ENCODE peak calls at places on chromosomes 4 and X, in four cellular contexts. One of them, this sample, is unnamed.

GRCh38 chr4:52102587-52102986 is 51.5 kb downstream of the SPATA18 start:
- DNase-seq in GM12878: no peak
- DNase-seq in K562: no peak
- DNase-seq in HepG2: no peak
- DNase-seq in this sample: no peak

GRCh38 chrX:129980043-129980442 is 2.4 kb upstream of the BCORL1 start:
- DNase-seq in GM12878: no peak
- DNase-seq in K562: no peak
- DNase-seq in HepG2: no peak
- DNase-seq in this sample: no peak

GRCh38 chr4:65943076-65943475 is 272.8 kb upstream of the EPHA5 start:
- DNase-seq in GM12878: no peak
- DNase-seq in K562: no peak
- DNase-seq in HepG2: peak; percentile 63
- DNase-seq in this sample: peak; percentile 44

GRCh38 chrX:109843963-109844751 is 111.1 kb upstream of the ACSL4 start:
- DNase-seq in GM12878: no peak
- DNase-seq in K562: no peak
- DNase-seq in HepG2: no peak
- DNase-seq in this sample: no peak

GRCh38 chrX:26414534-26414933 is 198.6 kb downstream of the MAGEB5 start:
- DNase-seq in GM12878: no peak
- DNase-seq in K562: no peak
- DNase-seq in HepG2: no peak
- DNase-seq in this sample: no peak

GRCh38 chr4:39062499-39062898 is 467 bp downstream of the KLHL5 start:
- DNase-seq in GM12878: no peak
- DNase-seq in K562: no peak
- DNase-seq in HepG2: no peak
- DNase-seq in this sample: no peak

GRCh38 chr4:53185853-53186590 is 179.8 kb downstream of the SCFD2 start:
- DNase-seq in GM12878: no peak
- DNase-seq in K562: no peak
- DNase-seq in HepG2: no peak
- DNase-seq in this sample: no peak

GRCh38 chr4:126738926-126739325 is 893.8 kb upstream of the INTU start:
- DNase-seq in GM12878: no peak
- DNase-seq in K562: no peak
- DNase-seq in HepG2: no peak
- DNase-seq in this sample: no peak

GRCh38 chr4:31714238-31714637 is 994.1 kb downstream of the PCDH7 start:
- DNase-seq in GM12878: no peak
- DNase-seq in K562: no peak
- DNase-seq in HepG2: no peak
- DNase-seq in this sample: no peak

GRCh38 chr4:107243141-107243779 is 207.1 kb upstream of the DKK2 start:
- DNase-seq in GM12878: no peak
- DNase-seq in K562: no peak
- DNase-seq in HepG2: no peak
- DNase-seq in this sample: no peak

GRCh38 chr4:121454251-121454979 is 73.6 kb upstream of the QRFPR start:
- DNase-seq in GM12878: no peak
- DNase-seq in K562: no peak
- DNase-seq in HepG2: no peak
- DNase-seq in this sample: no peak

GRCh38 chr4:56649445-56650258 is 31.4 kb downstream of the HOPX start:
- DNase-seq in GM12878: no peak
- DNase-seq in K562: no peak
- DNase-seq in HepG2: no peak
- DNase-seq in this sample: no peak

GRCh38 chr4:86500527-86500926 is 93.6 kb upstream of the PTPN13 start:
- DNase-seq in GM12878: no peak
- DNase-seq in K562: no peak
- DNase-seq in HepG2: no peak
- DNase-seq in this sample: no peak

GRCh38 chr4:41545238-41545637 is 7.3 kb downstream of the LIMCH1 start:
- DNase-seq in GM12878: no peak
- DNase-seq in K562: no peak
- DNase-seq in HepG2: no peak
- DNase-seq in this sample: no peak

GRCh38 chrX:41684940-41685339 is 3.8 kb upstream of the GPR34 start:
- DNase-seq in GM12878: no peak
- DNase-seq in K562: no peak
- DNase-seq in HepG2: no peak
- DNase-seq in this sample: no peak

GRCh38 chrX:107718156-107718621 is 57.4 kb downstream of the TSC22D3 start:
- DNase-seq in GM12878: no peak
- DNase-seq in K562: peak; percentile 68
- DNase-seq in HepG2: peak; percentile 44
- DNase-seq in this sample: peak; percentile 71

GRCh38 chrX:56233100-56233499 is 944 bp downstream of the KLF8 start:
- DNase-seq in GM12878: no peak
- DNase-seq in K562: no peak
- DNase-seq in HepG2: no peak
- DNase-seq in this sample: no peak

GRCh38 chrX:56232221-56233082 is at the start of gene KLF8:
- DNase-seq in GM12878: no peak
- DNase-seq in K562: peak; percentile 35
- DNase-seq in HepG2: no peak
- DNase-seq in this sample: peak; percentile 56

GRCh38 chrX:56231706-56232105 is 450 bp upstream of the KLF8 start:
- DNase-seq in GM12878: no peak
- DNase-seq in K562: no peak
- DNase-seq in HepG2: no peak
- DNase-seq in this sample: no peak

GRCh38 chrX:56228914-56229313 is 3.2 kb upstream of the KLF8 start:
- DNase-seq in GM12878: no peak
- DNase-seq in K562: no peak
- DNase-seq in HepG2: no peak
- DNase-seq in this sample: no peak

GRCh38 chrX:56233682-56234081 is 1.5 kb downstream of the KLF8 start:
- DNase-seq in GM12878: peak; percentile 60
- DNase-seq in K562: no peak
- DNase-seq in HepG2: no peak
- DNase-seq in this sample: peak; percentile 38
- TF ChIP-seq KDM1A in GM12878: no peak
- TF ChIP-seq KDM1A in K562: no peak
- TF ChIP-seq KDM1A in HepG2: no peak
- TF ChIP-seq KDM1A in this sample: no peak

DNA sequence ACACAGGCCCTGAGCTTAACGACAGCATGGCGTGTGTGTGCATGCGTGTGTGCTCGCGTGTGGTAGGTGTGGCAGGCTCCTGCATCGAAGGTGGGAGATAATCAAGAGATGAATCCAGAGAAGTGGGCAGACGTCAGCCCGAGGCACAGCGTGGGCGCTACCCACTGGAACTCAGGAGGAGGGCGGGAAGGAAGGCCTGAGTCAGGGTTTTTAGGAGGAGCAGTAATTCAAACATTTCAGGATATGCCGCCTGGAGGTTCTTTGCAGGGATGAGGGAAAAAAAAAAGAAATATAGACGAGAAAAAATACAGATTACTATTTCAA is 66.3 kb upstream of the STX18 start:
- DNase-seq in GM12878: no peak
- DNase-seq in K562: no peak
- DNase-seq in HepG2: no peak
- DNase-seq in this sample: no peak
- TF ChIP-seq JUND in GM12878: no peak
- TF ChIP-seq JUND in K562: no peak
- TF ChIP-seq JUND in HepG2: no peak
- TF ChIP-seq JUND in this sample: no peak

DNA sequence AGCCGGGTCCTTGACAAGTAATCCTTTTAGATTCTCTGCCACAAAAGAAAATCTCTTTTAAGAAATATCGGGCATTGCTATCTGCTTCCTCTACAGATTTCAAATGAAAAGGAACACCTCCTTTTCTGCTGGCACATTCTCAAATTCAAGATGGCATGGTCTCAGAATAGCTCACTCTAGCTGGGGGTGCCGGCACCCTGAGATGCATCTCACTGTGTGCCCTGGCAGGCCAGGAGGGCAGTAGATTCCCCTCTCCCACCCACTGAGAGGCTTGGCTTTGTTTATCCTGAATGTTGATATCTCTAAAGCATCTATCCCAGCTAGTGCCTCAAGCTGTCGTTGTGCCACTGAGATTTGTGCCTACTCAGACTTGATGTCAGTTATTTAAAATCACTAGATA is 319.5 kb downstream of the ARHGAP10 start:
- DNase-seq in GM12878: no peak
- DNase-seq in K562: no peak
- DNase-seq in HepG2: no peak
- DNase-seq in this sample: no peak
- H3K4me1 ChIP-seq in GM12878: peaks cover 11% of the 10 kb centered on the region
- H3K4me1 ChIP-seq in K562: no peaks in the 10 kb centered on the region
- H3K4me1 ChIP-seq in HepG2: no peaks in the 10 kb centered on the region
- H3K4me1 ChIP-seq in this sample: peaks cover 6% of the 10 kb centered on the region

GRCh38 chr4:148730766-148731165 is 288.6 kb upstream of the NR3C2 start:
- DNase-seq in GM12878: no peak
- DNase-seq in K562: no peak
- DNase-seq in HepG2: no peak
- DNase-seq in this sample: no peak
- TF ChIP-seq KDM1A in GM12878: no peak
- TF ChIP-seq KDM1A in K562: no peak
- TF ChIP-seq KDM1A in HepG2: no peak
- TF ChIP-seq KDM1A in this sample: no peak

GRCh38 chrX:47224896-47225290 is 6.4 kb downstream of the CDK16 start:
- DNase-seq in GM12878: no peak
- DNase-seq in K562: no peak
- DNase-seq in HepG2: no peak
- DNase-seq in this sample: no peak
- TF ChIP-seq JUND in GM12878: no peak
- TF ChIP-seq JUND in K562: no peak
- TF ChIP-seq JUND in HepG2: no peak
- TF ChIP-seq JUND in this sample: no peak

GRCh38 chr4:89285735-89286134 is 21.9 kb downstream of the GPRIN3 start:
- DNase-seq in GM12878: no peak
- DNase-seq in K562: no peak
- DNase-seq in HepG2: no peak
- DNase-seq in this sample: no peak
- H3K4me1 ChIP-seq in GM12878: no peaks in the 10 kb centered on the region
- H3K4me1 ChIP-seq in K562: no peaks in the 10 kb centered on the region
- H3K4me1 ChIP-seq in HepG2: no peaks in the 10 kb centered on the region
- H3K4me1 ChIP-seq in this sample: no peaks in the 10 kb centered on the region